ENCODE peak calls at places on chromosomes 5 and 9, in five cellular contexts. H is activated CD4-positive, CD25-positive, alpha-beta regulatory T cell treated with anti-CD3 and anti-CD28 coated beads, Interleukin-2, amount 50 U/mL, for 72 hours; M is hypothalamus; S is naive thymus-derived CD4-positive, alpha-beta T cell; F is 8988T. R is an unnamed sample.
A peak's percentile ranks its signal among the peaks of the same experiment; 100 is the strongest.

GRCh38 chr5:40441733-40442132 is 238.0 kb upstream of the PTGER4 start:
- DNase-seq in S (peak; percentile 56), H (no peak), M (no peak), F (no peak), R (no peak)

GRCh38 chr5:71719092-71719964 is at the start of gene CARTPT:
- DNase-seq in H (no peak), M (no peak), S (no peak), F (no peak), R (no peak)

GRCh38 chr9:106784076-106784475 is 78.9 kb upstream of the ZNF462 start:
- DNase-seq in S (no peak), F (no peak), H (no peak), M (no peak), R (no peak)

GRCh38 chr5:91072891-91073290 is 310.2 kb downstream of the ARRDC3 start:
- DNase-seq in S (no peak), F (no peak), H (no peak), M (no peak), R (no peak)

GRCh38 chr5:157280927-157281326 is 15.0 kb downstream of the CYFIP2 start:
- DNase-seq in M (no peak), F (no peak), H (no peak), S (no peak), R (no peak)

GRCh38 chr9:91086657-91087563 is 274.8 kb downstream of the AUH start:
- DNase-seq in H (no peak), M (no peak), S (no peak), F (no peak), R (no peak)

GRCh38 chr5:65796269-65796668 is 74.3 kb downstream of the NLN start:
- DNase-seq in S (no peak), F (no peak), M (no peak), H (no peak), R (no peak)

GRCh38 chr5:176723440-176723839 is 76.2 kb downstream of the TSPAN17 start:
- DNase-seq in M (no peak), F (no peak), S (no peak), H (no peak), R (no peak)

GRCh38 chr9:118170032-118170955 is 466.1 kb downstream of the TLR4 start:
- DNase-seq in F (no peak), H (no peak), M (peak; percentile 87), S (no peak), R (peak; percentile 73)

GRCh38 chr5:108730617-108731340 is 16.9 kb upstream of the FER start:
- DNase-seq in F (no peak), M (no peak), S (no peak), H (no peak), R (no peak)

GRCh38 chr5:55154893-55155292 is 5.1 kb upstream of the GPX8 start:
- DNase-seq in H (no peak), F (no peak), M (no peak), S (no peak), R (no peak)

GRCh38 chr5:142491260-142491659 is 166.4 kb upstream of the SPRY4 start:
- DNase-seq in S (no peak), M (peak; percentile 41), F (no peak), H (no peak), R (no peak)

GRCh38 chr5:155140646-155141045 is 127.1 kb downstream of the KIF4B start:
- DNase-seq in F (no peak), M (no peak), H (no peak), S (no peak), R (no peak)

GRCh38 chr9:82621446-82621845 is 441.5 kb downstream of the RASEF start:
- DNase-seq in S (no peak), M (no peak), H (no peak), F (no peak), R (no peak)

GRCh38 chr5:128339585-128339984 is 198.5 kb downstream of the FBN2 start:
- DNase-seq in S (no peak), F (no peak), M (no peak), H (no peak), R (no peak)

GRCh38 chr5:174503461-174504265 is 220.7 kb upstream of the MSX2 start:
- DNase-seq in M (peak; percentile 91), S (no peak), H (no peak), F (peak; percentile 23), R (peak; percentile 48)

GRCh38 chr5:126707080-126707479 is 69.9 kb upstream of the LMNB1 start:
- DNase-seq in H (no peak), M (no peak), S (no peak), F (no peak), R (no peak)

GRCh38 chr9:135961811-135962695 is 880 bp upstream of the UBAC1 start:
- DNase-seq in H (no peak), M (peak; percentile 53), F (no peak), S (no peak), R (no peak)

GRCh38 chr5:154371687-154372086 is 74.1 kb upstream of the SAP30L start:
- DNase-seq in S (no peak), M (no peak), H (no peak), F (no peak), R (no peak)

GRCh38 chr5:34717426-34718327 is 61.5 kb downstream of the RAI14 start:
- DNase-seq in S (no peak), H (no peak), F (peak; percentile 46), M (no peak), R (no peak)

GRCh38 chr5:153619706-153620105 is 129.2 kb downstream of the GRIA1 start:
- DNase-seq in H (no peak), M (no peak), S (no peak), F (no peak), R (no peak)

GRCh38 chr5:163917741-163918140 is 412.3 kb downstream of the MAT2B start:
- DNase-seq in M (no peak), F (no peak), H (no peak), S (no peak), R (no peak)

GRCh38 chr5:3009605-3010004 is 258.1 kb upstream of the IRX2 start:
- DNase-seq in H (no peak), M (no peak), F (no peak), S (no peak), R (no peak)

GRCh38 chr5:65102826-65103673 is 334.3 kb downstream of the CWC27 start:
- DNase-seq in M (peak; percentile 48), H (peak; percentile 65), F (no peak), S (peak; percentile 59), R (peak; percentile 30)

GRCh38 chr9:69874301-69875060 is 53.9 kb downstream of the CFAP95 start:
- DNase-seq in S (no peak), F (no peak), M (no peak), H (no peak), R (no peak)

GRCh38 chr5:29023541-29023940 is 1985.2 kb upstream of the CDH9 start:
- DNase-seq in H (no peak), M (no peak), S (no peak), F (no peak), R (no peak)

GRCh38 chr9:131631254-131631653 is 85.9 kb downstream of the PRRT1B start:
- DNase-seq in F (no peak), H (no peak), M (no peak), S (no peak), R (no peak)

GRCh38 chr5:178363501-178364325 is 131.1 kb upstream of the PHYKPL start:
- DNase-seq in H (no peak), M (no peak), F (no peak), S (no peak), R (peak; percentile 7)

GRCh38 chr5:129460951-129461815 is 1.1 kb downstream of the ADAMTS19 start:
- DNase-seq in M (peak; percentile 31), S (no peak), F (no peak), H (no peak), R (peak; percentile 53)

GRCh38 chr9:106864533-106865143 is 1.7 kb downstream of the ZNF462 start:
- DNase-seq in H (no peak), F (peak; percentile 26), M (peak; percentile 79), S (no peak), R (no peak)

GRCh38 chr5:176901260-176902101 is 2.3 kb upstream of the HK3 start:
- DNase-seq in S (no peak), H (no peak), M (peak; percentile 14), F (no peak), R (peak; percentile 43)

GRCh38 chr5:172004824-172005237 is 1.6 kb downstream of the FBXW11 start:
- DNase-seq in S (no peak), F (no peak), H (no peak), M (no peak), R (no peak)

GRCh38 chr5:135207866-135208265 is 173.8 kb upstream of the PITX1 start:
- DNase-seq in H (no peak), M (no peak), S (no peak), F (no peak), R (no peak)

R was measured in posterior cingulate gyrus.